ENCODE peak calls at places on chromosomes 13 and 19, in nine cellular contexts. One of them, this sample, is unnamed.

GRCh38 chr19:17496337-17496997 is 15.0 kb upstream of the PGLS start:
- DNase-seq in tibial artery: peak
- DNase-seq in BJ: no peak
- DNase-seq in GM10248: peak
- DNase-seq in mesothelial cell of epicardium: no peak
- DNase-seq in pancreas: peak
- DNase-seq in IMR-90: peak
- DNase-seq in endothelial cell: peak
- DNase-seq in tibial nerve: no peak
- DNase-seq in this sample: peak

GRCh38 chr13:51313619-51314018 is 25.9 kb upstream of the SERPINE3 start:
- DNase-seq in tibial artery: no peak
- DNase-seq in BJ: no peak
- DNase-seq in GM10248: no peak
- DNase-seq in mesothelial cell of epicardium: no peak
- DNase-seq in pancreas: no peak
- DNase-seq in IMR-90: no peak
- DNase-seq in endothelial cell: no peak
- DNase-seq in tibial nerve: no peak
- DNase-seq in this sample: no peak

GRCh38 chr13:28047784-28048388 is 52.5 kb downstream of the FLT3 start:
- DNase-seq in tibial artery: no peak
- DNase-seq in BJ: no peak
- DNase-seq in GM10248: peak
- DNase-seq in mesothelial cell of epicardium: no peak
- DNase-seq in pancreas: no peak
- DNase-seq in IMR-90: peak
- DNase-seq in endothelial cell: no peak
- DNase-seq in tibial nerve: no peak
- DNase-seq in this sample: peak

GRCh38 chr13:60311527-60311926 is 85.5 kb upstream of the TDRD3 start:
- DNase-seq in tibial artery: no peak
- DNase-seq in BJ: no peak
- DNase-seq in GM10248: no peak
- DNase-seq in mesothelial cell of epicardium: no peak
- DNase-seq in pancreas: no peak
- DNase-seq in IMR-90: no peak
- DNase-seq in endothelial cell: no peak
- DNase-seq in tibial nerve: no peak
- DNase-seq in this sample: no peak

GRCh38 chr13:28408235-28408848 is 86.6 kb downstream of the FLT1 start:
- DNase-seq in tibial artery: peak
- DNase-seq in BJ: no peak
- DNase-seq in GM10248: no peak
- DNase-seq in mesothelial cell of epicardium: no peak
- DNase-seq in pancreas: no peak
- DNase-seq in IMR-90: no peak
- DNase-seq in endothelial cell: peak
- DNase-seq in tibial nerve: no peak
- DNase-seq in this sample: no peak

GRCh38 chr13:42924290-42924803 is 67.7 kb downstream of the EPSTI1 start:
- DNase-seq in tibial artery: no peak
- DNase-seq in BJ: no peak
- DNase-seq in GM10248: no peak
- DNase-seq in mesothelial cell of epicardium: no peak
- DNase-seq in pancreas: no peak
- DNase-seq in IMR-90: no peak
- DNase-seq in endothelial cell: no peak
- DNase-seq in tibial nerve: no peak
- DNase-seq in this sample: no peak

GRCh38 chr13:88000239-88000638 is 329.1 kb downstream of the SLITRK5 start:
- DNase-seq in tibial artery: no peak
- DNase-seq in BJ: no peak
- DNase-seq in GM10248: no peak
- DNase-seq in mesothelial cell of epicardium: no peak
- DNase-seq in pancreas: no peak
- DNase-seq in IMR-90: peak
- DNase-seq in endothelial cell: no peak
- DNase-seq in tibial nerve: no peak
- DNase-seq in this sample: no peak

GRCh38 chr13:99153219-99153618 is 47.4 kb upstream of the UBAC2 start:
- DNase-seq in tibial artery: no peak
- DNase-seq in BJ: no peak
- DNase-seq in GM10248: no peak
- DNase-seq in mesothelial cell of epicardium: no peak
- DNase-seq in pancreas: no peak
- DNase-seq in IMR-90: no peak
- DNase-seq in endothelial cell: no peak
- DNase-seq in tibial nerve: no peak
- DNase-seq in this sample: no peak

GRCh38 chr13:110648155-110648819 is 32.9 kb downstream of the NAXD start:
- DNase-seq in tibial artery: no peak
- DNase-seq in BJ: no peak
- DNase-seq in GM10248: no peak
- DNase-seq in mesothelial cell of epicardium: no peak
- DNase-seq in pancreas: no peak
- DNase-seq in IMR-90: no peak
- DNase-seq in endothelial cell: no peak
- DNase-seq in tibial nerve: no peak
- DNase-seq in this sample: no peak

GRCh38 chr19:43425567-43426392 is 11.1 kb downstream of the TEX101 start:
- DNase-seq in tibial artery: no peak
- DNase-seq in BJ: no peak
- DNase-seq in GM10248: no peak
- DNase-seq in mesothelial cell of epicardium: no peak
- DNase-seq in pancreas: peak
- DNase-seq in IMR-90: peak
- DNase-seq in endothelial cell: no peak
- DNase-seq in tibial nerve: no peak
- DNase-seq in this sample: no peak

GRCh38 chr13:20320885-20321284 is 88.8 kb upstream of the GJB6 start:
- DNase-seq in tibial artery: no peak
- DNase-seq in BJ: no peak
- DNase-seq in GM10248: no peak
- DNase-seq in mesothelial cell of epicardium: no peak
- DNase-seq in pancreas: no peak
- DNase-seq in IMR-90: no peak
- DNase-seq in endothelial cell: no peak
- DNase-seq in tibial nerve: no peak
- DNase-seq in this sample: no peak

GRCh38 chr19:11843741-11844140 is 4.8 kb upstream of the ZNF439 start:
- DNase-seq in tibial artery: no peak
- DNase-seq in BJ: no peak
- DNase-seq in GM10248: no peak
- DNase-seq in mesothelial cell of epicardium: no peak
- DNase-seq in pancreas: no peak
- DNase-seq in IMR-90: no peak
- DNase-seq in endothelial cell: no peak
- DNase-seq in tibial nerve: no peak
- DNase-seq in this sample: no peak

GRCh38 chr13:78632956-78633355 is 26.0 kb downstream of the OBI1 start:
- DNase-seq in tibial artery: no peak
- DNase-seq in BJ: no peak
- DNase-seq in GM10248: no peak
- DNase-seq in mesothelial cell of epicardium: no peak
- DNase-seq in pancreas: no peak
- DNase-seq in IMR-90: no peak
- DNase-seq in endothelial cell: no peak
- DNase-seq in tibial nerve: no peak
- DNase-seq in this sample: no peak

GRCh38 chr19:14090509-14091085 is at the start of gene SAMD1:
- DNase-seq in tibial artery: peak
- DNase-seq in BJ: no peak
- DNase-seq in GM10248: peak
- DNase-seq in mesothelial cell of epicardium: peak
- DNase-seq in pancreas: peak
- DNase-seq in IMR-90: peak
- DNase-seq in endothelial cell: peak
- DNase-seq in tibial nerve: peak
- DNase-seq in this sample: peak

GRCh38 chr19:10503002-10503789 is at the start of gene KEAP1:
- DNase-seq in tibial artery: peak
- DNase-seq in BJ: no peak
- DNase-seq in GM10248: no peak
- DNase-seq in mesothelial cell of epicardium: peak
- DNase-seq in pancreas: no peak
- DNase-seq in IMR-90: no peak
- DNase-seq in endothelial cell: peak
- DNase-seq in tibial nerve: no peak
- DNase-seq in this sample: peak
- TF ChIP-seq CTCF in tibial artery: no peak
- TF ChIP-seq CTCF in BJ: no peak
- TF ChIP-seq CTCF in GM10248: no peak
- TF ChIP-seq CTCF in mesothelial cell of epicardium: no peak
- TF ChIP-seq CTCF in pancreas: no peak
- TF ChIP-seq CTCF in IMR-90: no peak
- TF ChIP-seq CTCF in endothelial cell: no peak
- TF ChIP-seq CTCF in tibial nerve: no peak
- TF ChIP-seq CTCF in this sample: no peak

GRCh38 chr13:107846642-107847041 is 368.7 kb downstream of the LIG4 start:
- DNase-seq in tibial artery: no peak
- DNase-seq in BJ: no peak
- DNase-seq in GM10248: no peak
- DNase-seq in mesothelial cell of epicardium: no peak
- DNase-seq in pancreas: no peak
- DNase-seq in IMR-90: no peak
- DNase-seq in endothelial cell: no peak
- DNase-seq in tibial nerve: no peak
- DNase-seq in this sample: no peak

GRCh38 chr13:107847406-107847805 is 367.9 kb downstream of the LIG4 start:
- DNase-seq in tibial artery: no peak
- DNase-seq in BJ: no peak
- DNase-seq in GM10248: no peak
- DNase-seq in mesothelial cell of epicardium: no peak
- DNase-seq in pancreas: no peak
- DNase-seq in IMR-90: peak
- DNase-seq in endothelial cell: no peak
- DNase-seq in tibial nerve: no peak
- DNase-seq in this sample: no peak

GRCh38 chr13:107843281-107843680 is 372.1 kb downstream of the LIG4 start:
- DNase-seq in tibial artery: no peak
- DNase-seq in BJ: no peak
- DNase-seq in GM10248: no peak
- DNase-seq in mesothelial cell of epicardium: no peak
- DNase-seq in pancreas: no peak
- DNase-seq in IMR-90: no peak
- DNase-seq in endothelial cell: no peak
- DNase-seq in tibial nerve: no peak
- DNase-seq in this sample: no peak

GRCh38 chr13:107842562-107843180 is 372.7 kb downstream of the LIG4 start:
- DNase-seq in tibial artery: no peak
- DNase-seq in BJ: no peak
- DNase-seq in GM10248: no peak
- DNase-seq in mesothelial cell of epicardium: no peak
- DNase-seq in pancreas: no peak
- DNase-seq in IMR-90: peak
- DNase-seq in endothelial cell: no peak
- DNase-seq in tibial nerve: no peak
- DNase-seq in this sample: no peak

GRCh38 chr13:107845911-107846310 is 369.4 kb downstream of the LIG4 start:
- DNase-seq in tibial artery: no peak
- DNase-seq in BJ: no peak
- DNase-seq in GM10248: no peak
- DNase-seq in mesothelial cell of epicardium: no peak
- DNase-seq in pancreas: no peak
- DNase-seq in IMR-90: no peak
- DNase-seq in endothelial cell: no peak
- DNase-seq in tibial nerve: no peak
- DNase-seq in this sample: no peak
- TF ChIP-seq CTCF in tibial artery: no peak
- TF ChIP-seq CTCF in BJ: no peak
- TF ChIP-seq CTCF in GM10248: no peak
- TF ChIP-seq CTCF in mesothelial cell of epicardium: no peak
- TF ChIP-seq CTCF in pancreas: no peak
- TF ChIP-seq CTCF in IMR-90: no peak
- TF ChIP-seq CTCF in endothelial cell: no peak
- TF ChIP-seq CTCF in tibial nerve: no peak
- TF ChIP-seq CTCF in this sample: no peak

GRCh38 chr19:7636691-7637373 is at the start of gene STXBP2:
- DNase-seq in tibial artery: peak
- DNase-seq in BJ: no peak
- DNase-seq in GM10248: peak
- DNase-seq in mesothelial cell of epicardium: peak
- DNase-seq in pancreas: peak
- DNase-seq in IMR-90: no peak
- DNase-seq in endothelial cell: peak
- DNase-seq in tibial nerve: no peak
- DNase-seq in this sample: peak
- TF ChIP-seq CTCF in tibial artery: no peak
- TF ChIP-seq CTCF in BJ: no peak
- TF ChIP-seq CTCF in GM10248: no peak
- TF ChIP-seq CTCF in mesothelial cell of epicardium: peak
- TF ChIP-seq CTCF in pancreas: no peak
- TF ChIP-seq CTCF in IMR-90: no peak
- TF ChIP-seq CTCF in endothelial cell: no peak
- TF ChIP-seq CTCF in tibial nerve: no peak
- TF ChIP-seq CTCF in this sample: no peak

GRCh38 chr19:489418-490196 is 6.7 kb upstream of the MADCAM1 start:
- DNase-seq in tibial artery: no peak
- DNase-seq in BJ: no peak
- DNase-seq in GM10248: no peak
- DNase-seq in mesothelial cell of epicardium: no peak
- DNase-seq in pancreas: no peak
- DNase-seq in IMR-90: peak
- DNase-seq in endothelial cell: peak
- DNase-seq in tibial nerve: no peak
- DNase-seq in this sample: peak

GRCh38 chr19:485583-486236 is 10.6 kb upstream of the MADCAM1 start:
- DNase-seq in tibial artery: peak
- DNase-seq in BJ: no peak
- DNase-seq in GM10248: no peak
- DNase-seq in mesothelial cell of epicardium: no peak
- DNase-seq in pancreas: peak
- DNase-seq in IMR-90: no peak
- DNase-seq in endothelial cell: no peak
- DNase-seq in tibial nerve: peak
- DNase-seq in this sample: no peak

GRCh38 chr19:491146-491741 is 5.0 kb upstream of the MADCAM1 start:
- DNase-seq in tibial artery: no peak
- DNase-seq in BJ: no peak
- DNase-seq in GM10248: no peak
- DNase-seq in mesothelial cell of epicardium: no peak
- DNase-seq in pancreas: no peak
- DNase-seq in IMR-90: no peak
- DNase-seq in endothelial cell: no peak
- DNase-seq in tibial nerve: no peak
- DNase-seq in this sample: no peak

GRCh38 chr19:492091-492531 is 4.2 kb upstream of the MADCAM1 start:
- DNase-seq in tibial artery: no peak
- DNase-seq in BJ: no peak
- DNase-seq in GM10248: no peak
- DNase-seq in mesothelial cell of epicardium: no peak
- DNase-seq in pancreas: no peak
- DNase-seq in IMR-90: no peak
- DNase-seq in endothelial cell: peak
- DNase-seq in tibial nerve: no peak
- DNase-seq in this sample: no peak

GRCh38 chr19:488505-489417 is 7.5 kb upstream of the MADCAM1 start:
- DNase-seq in tibial artery: peak
- DNase-seq in BJ: peak
- DNase-seq in GM10248: peak
- DNase-seq in mesothelial cell of epicardium: peak
- DNase-seq in pancreas: peak
- DNase-seq in IMR-90: peak
- DNase-seq in endothelial cell: peak
- DNase-seq in tibial nerve: peak
- DNase-seq in this sample: peak
- TF ChIP-seq CTCF in tibial artery: no peak
- TF ChIP-seq CTCF in BJ: no peak
- TF ChIP-seq CTCF in GM10248: no peak
- TF ChIP-seq CTCF in mesothelial cell of epicardium: no peak
- TF ChIP-seq CTCF in pancreas: no peak
- TF ChIP-seq CTCF in IMR-90: peak
- TF ChIP-seq CTCF in endothelial cell: peak
- TF ChIP-seq CTCF in tibial nerve: no peak
- TF ChIP-seq CTCF in this sample: no peak